ENCODE peak calls at places on chromosome 3, in nine cellular contexts. U is suprapubic skin; Z is NCI-H1092; C is Ammon's horn; T is H54; S is transverse colon; X is stimulated activated CD8-positive, alpha-beta memory T cell treated with anti-CD3 and anti-CD28 coated beads, Interleukin-4, amount 100 ng/mL, for 24 hours; K is T1000; I is cerebellum. R is an unnamed sample.

GRCh38 chr3:52052831-52053306 is 3.5 kb downstream of the DUSP7 start:
- DNase-seq in X (peak), C (peak), K (peak), I (no peak), U (peak), S (peak), Z (no peak), T (peak), R (peak)

GRCh38 chr3:79517766-79518413 is 249.9 kb downstream of the ROBO1 start:
- DNase-seq in S (no peak), I (no peak), K (no peak), C (peak), T (no peak), X (no peak), Z (no peak), U (no peak), R (peak)

GRCh38 chr3:124496066-124496465 is 234.2 kb upstream of the UMPS start:
- DNase-seq in U (no peak), Z (no peak), X (no peak), T (no peak), S (no peak), C (no peak), K (no peak), I (no peak), R (no peak)

GRCh38 chr3:167350245-167350862 is 29.7 kb downstream of the ZBBX start:
- DNase-seq in U (no peak), C (peak), Z (no peak), T (peak), K (no peak), S (no peak), X (no peak), I (no peak), R (peak)

GRCh38 chr3:28150465-28151206 is 90.8 kb upstream of the CMC1 start:
- DNase-seq in Z (no peak), I (no peak), X (no peak), S (peak), K (no peak), C (no peak), T (no peak), U (no peak), R (no peak)

GRCh38 chr3:187131981-187132380 is 7.3 kb downstream of the RPL39L start:
- DNase-seq in T (no peak), K (no peak), S (no peak), Z (no peak), C (no peak), U (no peak), I (no peak), X (no peak), R (no peak)

GRCh38 chr3:63911395-63911900 is 735 bp downstream of the SCAANT1 start:
- DNase-seq in X (no peak), K (no peak), Z (no peak), C (peak), U (no peak), I (no peak), S (no peak), T (peak), R (no peak)

GRCh38 chr3:191397771-191398170 is 63.2 kb upstream of the PYDC2 start:
- DNase-seq in I (no peak), U (no peak), S (no peak), T (no peak), X (no peak), C (no peak), Z (no peak), K (no peak), R (no peak)

GRCh38 chr3:73508330-73508954 is 116.3 kb downstream of the PDZRN3 start:
- DNase-seq in X (no peak), I (peak), K (peak), U (no peak), C (peak), Z (peak), S (peak), T (peak), R (no peak)

GRCh38 chr3:113751145-113751544 is 4.3 kb downstream of the ATP6V1A start:
- DNase-seq in T (no peak), U (no peak), S (no peak), I (no peak), Z (no peak), C (no peak), X (no peak), K (no peak), R (no peak)

GRCh38 chr3:197427013-197427412 is 128.6 kb upstream of the DLG1 start:
- DNase-seq in I (peak), X (no peak), U (no peak), T (no peak), S (no peak), C (no peak), K (no peak), Z (no peak), R (no peak)

GRCh38 chr3:33848624-33849347 is 50.4 kb downstream of the PDCD6IP start:
- DNase-seq in S (no peak), U (no peak), I (no peak), Z (no peak), K (no peak), C (no peak), X (no peak), T (no peak), R (no peak)

GRCh38 chr3:169179193-169180122 is 484.1 kb downstream of the MECOM start:
- DNase-seq in I (no peak), Z (no peak), S (peak), T (no peak), C (no peak), K (no peak), X (no peak), U (no peak), R (no peak)

GRCh38 chr3:64166584-64167155 is 58.6 kb downstream of the PRICKLE2 start:
- DNase-seq in I (no peak), T (no peak), U (no peak), C (no peak), S (no peak), Z (no peak), K (no peak), X (no peak), R (no peak)

GRCh38 chr3:124532071-124532470 is 198.2 kb upstream of the UMPS start:
- DNase-seq in S (no peak), T (no peak), U (no peak), C (no peak), Z (no peak), X (no peak), I (no peak), K (no peak), R (no peak)

GRCh38 chr3:131789188-131789587 is 245.6 kb downstream of the CPNE4 start:
- DNase-seq in I (no peak), S (no peak), K (no peak), Z (no peak), T (no peak), C (no peak), X (no peak), U (no peak), R (no peak)

GRCh38 chr3:72317491-72317890 is 530.8 kb downstream of the SHQ1 start:
- DNase-seq in U (no peak), T (no peak), S (no peak), C (no peak), X (no peak), Z (no peak), I (no peak), K (no peak), R (no peak)

GRCh38 chr3:122112754-122113153 is 57.6 kb downstream of the CD86 start:
- DNase-seq in S (no peak), C (no peak), Z (no peak), X (no peak), U (no peak), I (no peak), T (no peak), K (no peak), R (no peak)

GRCh38 chr3:73723596-73723995 is 98.9 kb upstream of the PDZRN3 start:
- DNase-seq in S (no peak), U (no peak), Z (no peak), I (no peak), T (no peak), K (no peak), X (no peak), C (no peak), R (no peak)

GRCh38 chr3:31948255-31948654 is 32.8 kb downstream of the OSBPL10 start:
- DNase-seq in T (no peak), Z (no peak), U (no peak), X (no peak), I (no peak), K (no peak), C (no peak), S (no peak), R (no peak)

GRCh38 chr3:42908675-42909074 is 2.7 kb downstream of the ZNF662 start:
- DNase-seq in X (no peak), T (no peak), S (no peak), Z (no peak), K (no peak), U (no peak), C (no peak), I (no peak), R (no peak)